ENCODE peak calls at places on chromosomes 16 and 17, in nine cellular contexts. One of them, this sample, is unnamed.

GRCh38 chr17:80036715-80037477 is 454 bp downstream of the CCDC40 start:
- DNase-seq in skeletal muscle cell: no peak
- DNase-seq in Ammon's horn: peak
- DNase-seq in left colon: no peak
- DNase-seq in body of pancreas: peak
- DNase-seq in stimulated activated CD4-positive, alpha-beta T cell treated with anti-CD3 and anti-CD28 coated beads, Interleukin-1b, Interleukin-23, amount 100 ng/mL, for 24 hours: no peak
- DNase-seq in pancreas: no peak
- DNase-seq in tibial artery: no peak
- DNase-seq in ascending aorta: no peak
- DNase-seq in this sample: peak

GRCh38 chr16:86029131-86029741 is 130.3 kb downstream of the IRF8 start:
- DNase-seq in skeletal muscle cell: no peak
- DNase-seq in Ammon's horn: peak
- DNase-seq in left colon: peak
- DNase-seq in body of pancreas: no peak
- DNase-seq in stimulated activated CD4-positive, alpha-beta T cell treated with anti-CD3 and anti-CD28 coated beads, Interleukin-1b, Interleukin-23, amount 100 ng/mL, for 24 hours: no peak
- DNase-seq in pancreas: no peak
- DNase-seq in tibial artery: peak
- DNase-seq in ascending aorta: no peak
- DNase-seq in this sample: no peak

GRCh38 chr16:83907926-83908325 is 9.0 kb downstream of the MLYCD start:
- DNase-seq in skeletal muscle cell: no peak
- DNase-seq in Ammon's horn: no peak
- DNase-seq in left colon: no peak
- DNase-seq in body of pancreas: no peak
- DNase-seq in stimulated activated CD4-positive, alpha-beta T cell treated with anti-CD3 and anti-CD28 coated beads, Interleukin-1b, Interleukin-23, amount 100 ng/mL, for 24 hours: no peak
- DNase-seq in pancreas: no peak
- DNase-seq in tibial artery: no peak
- DNase-seq in ascending aorta: no peak
- DNase-seq in this sample: no peak

GRCh38 chr17:38579934-38580333 is 25.8 kb downstream of the SRCIN1 start:
- DNase-seq in skeletal muscle cell: no peak
- DNase-seq in Ammon's horn: peak
- DNase-seq in left colon: peak
- DNase-seq in body of pancreas: peak
- DNase-seq in stimulated activated CD4-positive, alpha-beta T cell treated with anti-CD3 and anti-CD28 coated beads, Interleukin-1b, Interleukin-23, amount 100 ng/mL, for 24 hours: no peak
- DNase-seq in pancreas: no peak
- DNase-seq in tibial artery: no peak
- DNase-seq in ascending aorta: no peak
- DNase-seq in this sample: peak

GRCh38 chr16:84735846-84736586 is 36.2 kb downstream of the USP10 start:
- DNase-seq in skeletal muscle cell: no peak
- DNase-seq in Ammon's horn: no peak
- DNase-seq in left colon: peak
- DNase-seq in body of pancreas: peak
- DNase-seq in stimulated activated CD4-positive, alpha-beta T cell treated with anti-CD3 and anti-CD28 coated beads, Interleukin-1b, Interleukin-23, amount 100 ng/mL, for 24 hours: no peak
- DNase-seq in pancreas: peak
- DNase-seq in tibial artery: no peak
- DNase-seq in ascending aorta: no peak
- DNase-seq in this sample: no peak

GRCh38 chr16:11620243-11621003 is 33.7 kb upstream of the LITAF start:
- DNase-seq in skeletal muscle cell: no peak
- DNase-seq in Ammon's horn: no peak
- DNase-seq in left colon: no peak
- DNase-seq in body of pancreas: no peak
- DNase-seq in stimulated activated CD4-positive, alpha-beta T cell treated with anti-CD3 and anti-CD28 coated beads, Interleukin-1b, Interleukin-23, amount 100 ng/mL, for 24 hours: no peak
- DNase-seq in pancreas: no peak
- DNase-seq in tibial artery: no peak
- DNase-seq in ascending aorta: no peak
- DNase-seq in this sample: no peak

GRCh38 chr17:36755586-36755985 is 154.2 kb downstream of the MRM1 start:
- DNase-seq in skeletal muscle cell: no peak
- DNase-seq in Ammon's horn: no peak
- DNase-seq in left colon: peak
- DNase-seq in body of pancreas: peak
- DNase-seq in stimulated activated CD4-positive, alpha-beta T cell treated with anti-CD3 and anti-CD28 coated beads, Interleukin-1b, Interleukin-23, amount 100 ng/mL, for 24 hours: no peak
- DNase-seq in pancreas: no peak
- DNase-seq in tibial artery: no peak
- DNase-seq in ascending aorta: no peak
- DNase-seq in this sample: peak

GRCh38 chr16:29898786-29899515 is 399 bp downstream of the SEZ6L2 start:
- DNase-seq in skeletal muscle cell: no peak
- DNase-seq in Ammon's horn: no peak
- DNase-seq in left colon: peak
- DNase-seq in body of pancreas: peak
- DNase-seq in stimulated activated CD4-positive, alpha-beta T cell treated with anti-CD3 and anti-CD28 coated beads, Interleukin-1b, Interleukin-23, amount 100 ng/mL, for 24 hours: no peak
- DNase-seq in pancreas: no peak
- DNase-seq in tibial artery: no peak
- DNase-seq in ascending aorta: no peak
- DNase-seq in this sample: peak

GRCh38 chr17:54982399-54982798 is 13.8 kb downstream of the STXBP4 start:
- DNase-seq in skeletal muscle cell: peak
- DNase-seq in Ammon's horn: no peak
- DNase-seq in left colon: no peak
- DNase-seq in body of pancreas: no peak
- DNase-seq in stimulated activated CD4-positive, alpha-beta T cell treated with anti-CD3 and anti-CD28 coated beads, Interleukin-1b, Interleukin-23, amount 100 ng/mL, for 24 hours: no peak
- DNase-seq in pancreas: no peak
- DNase-seq in tibial artery: no peak
- DNase-seq in ascending aorta: no peak
- DNase-seq in this sample: no peak

GRCh38 chr17:46192484-46193245 is 564 bp downstream of the KANSL1 start:
- DNase-seq in skeletal muscle cell: no peak
- DNase-seq in Ammon's horn: peak
- DNase-seq in left colon: peak
- DNase-seq in body of pancreas: peak
- DNase-seq in stimulated activated CD4-positive, alpha-beta T cell treated with anti-CD3 and anti-CD28 coated beads, Interleukin-1b, Interleukin-23, amount 100 ng/mL, for 24 hours: peak
- DNase-seq in pancreas: peak
- DNase-seq in tibial artery: peak
- DNase-seq in ascending aorta: no peak
- DNase-seq in this sample: peak

GRCh38 chr16:56882077-56882476 is 17.1 kb downstream of the SLC12A3 start:
- DNase-seq in skeletal muscle cell: no peak
- DNase-seq in Ammon's horn: no peak
- DNase-seq in left colon: no peak
- DNase-seq in body of pancreas: no peak
- DNase-seq in stimulated activated CD4-positive, alpha-beta T cell treated with anti-CD3 and anti-CD28 coated beads, Interleukin-1b, Interleukin-23, amount 100 ng/mL, for 24 hours: no peak
- DNase-seq in pancreas: no peak
- DNase-seq in tibial artery: no peak
- DNase-seq in ascending aorta: no peak
- DNase-seq in this sample: no peak

GRCh38 chr17:68794636-68795503 is 160.3 kb downstream of the ABCA8 start:
- DNase-seq in skeletal muscle cell: no peak
- DNase-seq in Ammon's horn: peak
- DNase-seq in left colon: no peak
- DNase-seq in body of pancreas: no peak
- DNase-seq in stimulated activated CD4-positive, alpha-beta T cell treated with anti-CD3 and anti-CD28 coated beads, Interleukin-1b, Interleukin-23, amount 100 ng/mL, for 24 hours: no peak
- DNase-seq in pancreas: no peak
- DNase-seq in tibial artery: no peak
- DNase-seq in ascending aorta: no peak
- DNase-seq in this sample: no peak

GRCh38 chr16:10405386-10405939 is 19.6 kb downstream of the ATF7IP2 start:
- DNase-seq in skeletal muscle cell: no peak
- DNase-seq in Ammon's horn: no peak
- DNase-seq in left colon: no peak
- DNase-seq in body of pancreas: peak
- DNase-seq in stimulated activated CD4-positive, alpha-beta T cell treated with anti-CD3 and anti-CD28 coated beads, Interleukin-1b, Interleukin-23, amount 100 ng/mL, for 24 hours: no peak
- DNase-seq in pancreas: peak
- DNase-seq in tibial artery: no peak
- DNase-seq in ascending aorta: no peak
- DNase-seq in this sample: no peak

GRCh38 chr17:64118452-64118979 is 11.4 kb downstream of the ERN1 start:
- DNase-seq in skeletal muscle cell: no peak
- DNase-seq in Ammon's horn: peak
- DNase-seq in left colon: peak
- DNase-seq in body of pancreas: peak
- DNase-seq in stimulated activated CD4-positive, alpha-beta T cell treated with anti-CD3 and anti-CD28 coated beads, Interleukin-1b, Interleukin-23, amount 100 ng/mL, for 24 hours: no peak
- DNase-seq in pancreas: peak
- DNase-seq in tibial artery: no peak
- DNase-seq in ascending aorta: peak
- DNase-seq in this sample: peak

GRCh38 chr17:39845052-39845976 is 18.8 kb downstream of the IKZF3 start:
- DNase-seq in skeletal muscle cell: no peak
- DNase-seq in Ammon's horn: no peak
- DNase-seq in left colon: no peak
- DNase-seq in body of pancreas: no peak
- DNase-seq in stimulated activated CD4-positive, alpha-beta T cell treated with anti-CD3 and anti-CD28 coated beads, Interleukin-1b, Interleukin-23, amount 100 ng/mL, for 24 hours: no peak
- DNase-seq in pancreas: no peak
- DNase-seq in tibial artery: no peak
- DNase-seq in ascending aorta: no peak
- DNase-seq in this sample: no peak

GRCh38 chr17:80237386-80237785 is 17.2 kb downstream of the SLC26A11 start:
- DNase-seq in skeletal muscle cell: no peak
- DNase-seq in Ammon's horn: no peak
- DNase-seq in left colon: no peak
- DNase-seq in body of pancreas: no peak
- DNase-seq in stimulated activated CD4-positive, alpha-beta T cell treated with anti-CD3 and anti-CD28 coated beads, Interleukin-1b, Interleukin-23, amount 100 ng/mL, for 24 hours: no peak
- DNase-seq in pancreas: no peak
- DNase-seq in tibial artery: no peak
- DNase-seq in ascending aorta: no peak
- DNase-seq in this sample: peak

GRCh38 chr17:67602439-67602838 is 115.3 kb upstream of the NOL11 start:
- DNase-seq in skeletal muscle cell: no peak
- DNase-seq in Ammon's horn: no peak
- DNase-seq in left colon: no peak
- DNase-seq in body of pancreas: no peak
- DNase-seq in stimulated activated CD4-positive, alpha-beta T cell treated with anti-CD3 and anti-CD28 coated beads, Interleukin-1b, Interleukin-23, amount 100 ng/mL, for 24 hours: no peak
- DNase-seq in pancreas: no peak
- DNase-seq in tibial artery: no peak
- DNase-seq in ascending aorta: no peak
- DNase-seq in this sample: no peak

GRCh38 chr16:69444873-69445517 is 20.6 kb downstream of the CYB5B start:
- DNase-seq in skeletal muscle cell: no peak
- DNase-seq in Ammon's horn: no peak
- DNase-seq in left colon: no peak
- DNase-seq in body of pancreas: no peak
- DNase-seq in stimulated activated CD4-positive, alpha-beta T cell treated with anti-CD3 and anti-CD28 coated beads, Interleukin-1b, Interleukin-23, amount 100 ng/mL, for 24 hours: no peak
- DNase-seq in pancreas: no peak
- DNase-seq in tibial artery: no peak
- DNase-seq in ascending aorta: no peak
- DNase-seq in this sample: no peak

GRCh38 chr16:48426244-48427135 is 41.3 kb upstream of the SIAH1 start:
- DNase-seq in skeletal muscle cell: no peak
- DNase-seq in Ammon's horn: no peak
- DNase-seq in left colon: no peak
- DNase-seq in body of pancreas: no peak
- DNase-seq in stimulated activated CD4-positive, alpha-beta T cell treated with anti-CD3 and anti-CD28 coated beads, Interleukin-1b, Interleukin-23, amount 100 ng/mL, for 24 hours: no peak
- DNase-seq in pancreas: no peak
- DNase-seq in tibial artery: no peak
- DNase-seq in ascending aorta: no peak
- DNase-seq in this sample: peak

GRCh38 chr17:55770220-55770870 is 19.5 kb downstream of the PCTP start:
- DNase-seq in skeletal muscle cell: peak
- DNase-seq in Ammon's horn: peak
- DNase-seq in left colon: no peak
- DNase-seq in body of pancreas: no peak
- DNase-seq in stimulated activated CD4-positive, alpha-beta T cell treated with anti-CD3 and anti-CD28 coated beads, Interleukin-1b, Interleukin-23, amount 100 ng/mL, for 24 hours: no peak
- DNase-seq in pancreas: no peak
- DNase-seq in tibial artery: no peak
- DNase-seq in ascending aorta: no peak
- DNase-seq in this sample: peak

GRCh38 chr17:6139447-6139832 is 69.3 kb downstream of the WSCD1 start:
- DNase-seq in skeletal muscle cell: no peak
- DNase-seq in Ammon's horn: no peak
- DNase-seq in left colon: no peak
- DNase-seq in body of pancreas: no peak
- DNase-seq in stimulated activated CD4-positive, alpha-beta T cell treated with anti-CD3 and anti-CD28 coated beads, Interleukin-1b, Interleukin-23, amount 100 ng/mL, for 24 hours: no peak
- DNase-seq in pancreas: no peak
- DNase-seq in tibial artery: no peak
- DNase-seq in ascending aorta: no peak
- DNase-seq in this sample: no peak

GRCh38 chr17:32813021-32813420 is 63.9 kb downstream of the MYO1D start:
- DNase-seq in skeletal muscle cell: peak
- DNase-seq in Ammon's horn: no peak
- DNase-seq in left colon: no peak
- DNase-seq in body of pancreas: no peak
- DNase-seq in stimulated activated CD4-positive, alpha-beta T cell treated with anti-CD3 and anti-CD28 coated beads, Interleukin-1b, Interleukin-23, amount 100 ng/mL, for 24 hours: no peak
- DNase-seq in pancreas: no peak
- DNase-seq in tibial artery: no peak
- DNase-seq in ascending aorta: no peak
- DNase-seq in this sample: no peak

GRCh38 chr17:69375229-69375628 is 39.3 kb upstream of the MAP2K6 start:
- DNase-seq in skeletal muscle cell: no peak
- DNase-seq in Ammon's horn: no peak
- DNase-seq in left colon: no peak
- DNase-seq in body of pancreas: no peak
- DNase-seq in stimulated activated CD4-positive, alpha-beta T cell treated with anti-CD3 and anti-CD28 coated beads, Interleukin-1b, Interleukin-23, amount 100 ng/mL, for 24 hours: no peak
- DNase-seq in pancreas: no peak
- DNase-seq in tibial artery: no peak
- DNase-seq in ascending aorta: no peak
- DNase-seq in this sample: no peak

GRCh38 chr17:49298371-49298976 is 63.6 kb downstream of the ZNF652 start:
- DNase-seq in skeletal muscle cell: no peak
- DNase-seq in Ammon's horn: no peak
- DNase-seq in left colon: no peak
- DNase-seq in body of pancreas: no peak
- DNase-seq in stimulated activated CD4-positive, alpha-beta T cell treated with anti-CD3 and anti-CD28 coated beads, Interleukin-1b, Interleukin-23, amount 100 ng/mL, for 24 hours: no peak
- DNase-seq in pancreas: no peak
- DNase-seq in tibial artery: no peak
- DNase-seq in ascending aorta: no peak
- DNase-seq in this sample: no peak

GRCh38 chr17:41483531-41483930 is 2.6 kb upstream of the KRT35 start:
- DNase-seq in skeletal muscle cell: no peak
- DNase-seq in Ammon's horn: no peak
- DNase-seq in left colon: no peak
- DNase-seq in body of pancreas: no peak
- DNase-seq in stimulated activated CD4-positive, alpha-beta T cell treated with anti-CD3 and anti-CD28 coated beads, Interleukin-1b, Interleukin-23, amount 100 ng/mL, for 24 hours: no peak
- DNase-seq in pancreas: no peak
- DNase-seq in tibial artery: no peak
- DNase-seq in ascending aorta: no peak
- DNase-seq in this sample: no peak

GRCh38 chr16:73315645-73316044 is 267.7 kb upstream of the ZFHX3 start:
- DNase-seq in skeletal muscle cell: no peak
- DNase-seq in Ammon's horn: no peak
- DNase-seq in left colon: no peak
- DNase-seq in body of pancreas: no peak
- DNase-seq in stimulated activated CD4-positive, alpha-beta T cell treated with anti-CD3 and anti-CD28 coated beads, Interleukin-1b, Interleukin-23, amount 100 ng/mL, for 24 hours: no peak
- DNase-seq in pancreas: no peak
- DNase-seq in tibial artery: no peak
- DNase-seq in ascending aorta: no peak
- DNase-seq in this sample: no peak

GRCh38 chr16:1503110-1503955 is 10.2 kb downstream of the TELO2 start:
- DNase-seq in skeletal muscle cell: no peak
- DNase-seq in Ammon's horn: no peak
- DNase-seq in left colon: no peak
- DNase-seq in body of pancreas: no peak
- DNase-seq in stimulated activated CD4-positive, alpha-beta T cell treated with anti-CD3 and anti-CD28 coated beads, Interleukin-1b, Interleukin-23, amount 100 ng/mL, for 24 hours: no peak
- DNase-seq in pancreas: no peak
- DNase-seq in tibial artery: no peak
- DNase-seq in ascending aorta: no peak
- DNase-seq in this sample: no peak

GRCh38 chr17:71412803-71413202 is 708.0 kb upstream of the SOX9 start:
- DNase-seq in skeletal muscle cell: peak
- DNase-seq in Ammon's horn: no peak
- DNase-seq in left colon: no peak
- DNase-seq in body of pancreas: no peak
- DNase-seq in stimulated activated CD4-positive, alpha-beta T cell treated with anti-CD3 and anti-CD28 coated beads, Interleukin-1b, Interleukin-23, amount 100 ng/mL, for 24 hours: no peak
- DNase-seq in pancreas: no peak
- DNase-seq in tibial artery: no peak
- DNase-seq in ascending aorta: no peak
- DNase-seq in this sample: no peak

GRCh38 chr16:87391324-87391949 is 699 bp upstream of the MAP1LC3B start:
- DNase-seq in skeletal muscle cell: no peak
- DNase-seq in Ammon's horn: peak
- DNase-seq in left colon: peak
- DNase-seq in body of pancreas: peak
- DNase-seq in stimulated activated CD4-positive, alpha-beta T cell treated with anti-CD3 and anti-CD28 coated beads, Interleukin-1b, Interleukin-23, amount 100 ng/mL, for 24 hours: no peak
- DNase-seq in pancreas: peak
- DNase-seq in tibial artery: peak
- DNase-seq in ascending aorta: no peak
- DNase-seq in this sample: no peak

GRCh38 chr16:72371307-72372081 is 199.5 kb upstream of the PMFBP1 start:
- DNase-seq in skeletal muscle cell: peak
- DNase-seq in Ammon's horn: no peak
- DNase-seq in left colon: no peak
- DNase-seq in body of pancreas: no peak
- DNase-seq in stimulated activated CD4-positive, alpha-beta T cell treated with anti-CD3 and anti-CD28 coated beads, Interleukin-1b, Interleukin-23, amount 100 ng/mL, for 24 hours: no peak
- DNase-seq in pancreas: no peak
- DNase-seq in tibial artery: no peak
- DNase-seq in ascending aorta: no peak
- DNase-seq in this sample: no peak

GRCh38 chr17:1597861-1598342 is 30.7 kb downstream of the SLC43A2 start:
- DNase-seq in skeletal muscle cell: no peak
- DNase-seq in Ammon's horn: no peak
- DNase-seq in left colon: peak
- DNase-seq in body of pancreas: peak
- DNase-seq in stimulated activated CD4-positive, alpha-beta T cell treated with anti-CD3 and anti-CD28 coated beads, Interleukin-1b, Interleukin-23, amount 100 ng/mL, for 24 hours: no peak
- DNase-seq in pancreas: peak
- DNase-seq in tibial artery: no peak
- DNase-seq in ascending aorta: no peak
- DNase-seq in this sample: no peak